ENCODE peak calls at places on chromosomes 1 and 21, in four cellular contexts. H is GM12891, K is K562, M is GM12878. L is an unnamed sample.
A peak's percentile ranks its signal among the peaks of the same experiment; 100 is the strongest.

GRCh38 chr1:165069829-165070228 is 286.7 kb downstream of the LMX1A start:
- DNase-seq in K (no peak), H (no peak), M (no peak), L (no peak)

GRCh38 chr1:12776801-12777557 is 3.4 kb downstream of the PRAMEF12 start:
- DNase-seq in H (no peak), M (no peak), K (no peak), L (no peak)

GRCh38 chr1:108801101-108801500 is 54.6 kb downstream of the STXBP3 start:
- DNase-seq in H (no peak), M (no peak), K (no peak), L (no peak)

GRCh38 chr21:26798856-26799751 is 46.1 kb downstream of the ADAMTS1 start:
- DNase-seq in K (no peak), H (no peak), M (no peak), L (no peak)

GRCh38 chr1:154014154-154014910 is 23.8 kb downstream of the RPS27 start:
- DNase-seq in H (no peak), K (no peak), M (no peak), L (no peak)

GRCh38 chr1:1535989-1536937 is 4.2 kb downstream of the TMEM240 start:
- DNase-seq in K (peak; percentile 43), M (no peak), H (no peak), L (no peak)

GRCh38 chr1:180156201-180156600 is 1.5 kb downstream of the QSOX1 start:
- DNase-seq in M (peak; percentile 15), H (no peak), K (no peak), L (peak; percentile 79)

GRCh38 chr1:223708651-223709268 is 3.6 kb upstream of the CAPN2 start:
- DNase-seq in M (no peak), H (no peak), K (no peak), L (no peak)

GRCh38 chr1:56450004-56450666 is 129.2 kb downstream of the PLPP3 start:
- DNase-seq in H (no peak), K (no peak), M (no peak), L (no peak)

GRCh38 chr21:41895643-41896493 is 16.7 kb upstream of the PRDM15 start:
- DNase-seq in H (peak; percentile 48), K (peak; percentile 67), M (no peak), L (no peak)

GRCh38 chr1:28983509-28984310 is 69.3 kb downstream of the EPB41 start:
- DNase-seq in M (no peak), K (no peak), H (no peak), L (no peak)

GRCh38 chr1:214917081-214917635 is 165.4 kb upstream of the KCNK2 start:
- DNase-seq in K (no peak), H (no peak), M (no peak), L (no peak)

GRCh38 chr1:31769720-31770390 is 5.7 kb upstream of the ADGRB2 start:
- DNase-seq in K (no peak), M (no peak), H (no peak), L (no peak)

GRCh38 chr1:184953600-184954219 is 20.6 kb downstream of the NIBAN1 start:
- DNase-seq in K (no peak), M (no peak), H (no peak), L (no peak)

GRCh38 chr1:145979746-145980435 is 15.4 kb downstream of the POLR3GL start:
- DNase-seq in H (no peak), M (peak; percentile 49), K (no peak), L (no peak)

GRCh38 chr1:60222492-60223369 is 149.2 kb upstream of the C1orf87 start:
- DNase-seq in H (no peak), K (no peak), M (no peak), L (no peak)

GRCh38 chr1:64982134-64982533 is 15.8 kb upstream of the JAK1 start:
- DNase-seq in H (no peak), K (no peak), M (no peak), L (no peak)

GRCh38 chr1:40140211-40140709 is 20.9 kb upstream of the RLF start:
- DNase-seq in H (no peak), K (no peak), M (no peak), L (no peak)

GRCh38 chr1:66696771-66697170 is 55.5 kb upstream of the DYNLT5 start:
- DNase-seq in M (no peak), K (no peak), H (no peak), L (no peak)

GRCh38 chr1:27356628-27357280 is 10.0 kb downstream of the MAP3K6 start:
- DNase-seq in K (peak; percentile 55), M (no peak), H (no peak), L (no peak)

GRCh38 chr1:168086438-168086837 is 50.3 kb downstream of the GPR161 start:
- DNase-seq in H (no peak), K (no peak), M (no peak), L (no peak)

GRCh38 chr1:68010094-68010493 is 40.3 kb downstream of the DIRAS3 start:
- DNase-seq in H (no peak), K (no peak), M (no peak), L (no peak)

GRCh38 chr1:37474051-37474696 is at the start of gene ZC3H12A:
- DNase-seq in K (peak; percentile 99), M (peak; percentile 57), H (peak; percentile 97), L (peak; percentile 84)

GRCh38 chr1:89931950-89932349 is 63.0 kb upstream of the ZNF326 start:
- DNase-seq in M (no peak), K (no peak), H (no peak), L (no peak)

GRCh38 chr1:57874426-57874825 is 450.6 kb upstream of the DAB1 start:
- DNase-seq in M (no peak), K (no peak), H (no peak), L (no peak)

GRCh38 chr1:109282952-109283747 is at the start of gene PSRC1:
- DNase-seq in M (peak; percentile 62), H (peak; percentile 98), K (peak; percentile 99), L (peak; percentile 91)

DNA sequence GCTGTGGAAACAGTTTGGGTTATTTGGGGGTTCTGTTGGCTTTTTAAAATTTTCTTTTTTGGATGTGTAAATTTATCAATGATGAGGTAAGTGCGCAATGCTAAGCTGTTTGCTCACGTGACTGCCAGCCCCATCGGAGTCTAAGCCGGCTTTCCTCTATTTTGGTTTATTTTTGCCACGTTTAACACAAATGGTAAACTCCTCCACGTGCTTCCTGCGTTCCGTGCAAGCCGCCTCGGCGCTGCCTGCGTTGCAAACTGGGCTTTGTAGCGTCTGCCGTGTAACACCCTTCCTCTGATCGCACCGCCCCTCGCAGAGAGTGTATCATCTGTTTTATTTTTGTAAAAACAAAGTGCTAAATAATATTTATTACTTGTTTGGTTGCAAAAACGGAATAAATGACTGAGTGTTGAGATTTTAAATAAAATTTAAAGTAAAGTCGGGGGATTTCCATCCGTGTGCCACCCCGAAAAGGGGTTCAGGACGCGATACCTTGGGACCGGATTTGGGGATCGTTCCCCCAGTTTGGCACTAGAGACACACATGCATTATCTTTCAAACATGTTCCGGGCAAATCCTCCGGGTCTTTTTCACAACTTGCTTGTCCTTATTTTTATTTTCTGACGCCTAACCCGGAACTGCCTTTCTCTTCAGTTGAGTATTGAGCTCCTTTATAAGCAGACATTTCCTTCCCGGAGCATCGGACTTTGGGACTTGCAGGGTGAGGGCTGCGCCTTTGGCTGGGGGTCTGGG is 3.2 kb downstream of the OLIG2 start:
- DNase-seq in K (no peak), H (no peak), M (no peak), L (no peak)
- TF ChIP-seq SPI1 in K (no peak), H (no peak), M (no peak), L (no peak)

GRCh38 chr1:200372095-200372884 is 37.5 kb downstream of the ZNF281 start:
- DNase-seq in K (no peak), H (no peak), M (no peak), L (no peak)
- TF ChIP-seq SPI1 in K (no peak), H (no peak), M (no peak), L (no peak)

GRCh38 chr1:94836891-94837290 is 16.7 kb downstream of the SLC44A3 start:
- DNase-seq in M (no peak), K (no peak), H (no peak), L (no peak)

GRCh38 chr1:94831636-94832035 is 11.5 kb downstream of the SLC44A3 start:
- DNase-seq in M (no peak), H (no peak), K (no peak), L (no peak)

GRCh38 chr1:94827434-94827833 is 7.3 kb downstream of the SLC44A3 start:
- DNase-seq in K (no peak), H (no peak), M (no peak), L (no peak)

GRCh38 chr1:94828251-94828650 is 8.1 kb downstream of the SLC44A3 start:
- DNase-seq in M (no peak), K (no peak), H (no peak), L (no peak)

DNA sequence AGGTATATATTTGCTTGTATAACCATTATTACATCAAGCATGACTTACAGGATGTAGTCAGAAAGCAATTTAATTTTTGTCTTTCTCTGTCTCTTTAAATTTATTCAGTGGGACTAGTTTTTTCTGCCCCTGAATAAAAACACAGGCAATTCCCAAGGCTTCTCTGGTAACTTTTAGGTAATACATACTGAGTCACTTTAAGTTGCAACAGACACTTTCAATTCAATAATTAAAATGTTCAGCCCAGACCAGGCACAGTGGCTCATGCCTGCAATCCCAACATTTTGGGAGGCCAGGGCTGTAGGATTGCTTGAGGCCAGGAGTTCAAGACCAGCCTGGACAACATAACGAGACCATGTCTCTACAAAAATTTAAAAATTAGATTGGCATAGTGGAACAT is 12.3 kb downstream of the SLC44A3 start:
- DNase-seq in H (no peak), K (no peak), M (no peak), L (peak; percentile 25)
- TF ChIP-seq SPI1 in H (no peak), K (no peak), M (no peak), L (no peak)

GRCh38 chr1:160924791-160925651 is 29.6 kb downstream of the ITLN2 start:
- DNase-seq in H (no peak), K (no peak), M (no peak), L (no peak)

GRCh38 chr1:160925652-160926241 is 28.9 kb downstream of the ITLN2 start:
- DNase-seq in K (no peak), H (no peak), M (no peak), L (no peak)
- TF ChIP-seq SPI1 in K (no peak), H (no peak), M (no peak), L (no peak)

GRCh38 chr1:179001451-179001850 is 24.2 kb upstream of the FAM20B start:
- DNase-seq in H (no peak), K (no peak), M (no peak), L (no peak)

GRCh38 chr1:178998295-178998694 is 27.4 kb upstream of the FAM20B start:
- DNase-seq in H (no peak), M (no peak), K (no peak), L (no peak)

GRCh38 chr1:179003474-179004066 is 22.1 kb upstream of the FAM20B start:
- DNase-seq in K (no peak), M (no peak), H (no peak), L (no peak)

GRCh38 chr1:178999061-178999460 is 26.6 kb upstream of the FAM20B start:
- DNase-seq in K (no peak), M (no peak), H (no peak), L (no peak)

DNA sequence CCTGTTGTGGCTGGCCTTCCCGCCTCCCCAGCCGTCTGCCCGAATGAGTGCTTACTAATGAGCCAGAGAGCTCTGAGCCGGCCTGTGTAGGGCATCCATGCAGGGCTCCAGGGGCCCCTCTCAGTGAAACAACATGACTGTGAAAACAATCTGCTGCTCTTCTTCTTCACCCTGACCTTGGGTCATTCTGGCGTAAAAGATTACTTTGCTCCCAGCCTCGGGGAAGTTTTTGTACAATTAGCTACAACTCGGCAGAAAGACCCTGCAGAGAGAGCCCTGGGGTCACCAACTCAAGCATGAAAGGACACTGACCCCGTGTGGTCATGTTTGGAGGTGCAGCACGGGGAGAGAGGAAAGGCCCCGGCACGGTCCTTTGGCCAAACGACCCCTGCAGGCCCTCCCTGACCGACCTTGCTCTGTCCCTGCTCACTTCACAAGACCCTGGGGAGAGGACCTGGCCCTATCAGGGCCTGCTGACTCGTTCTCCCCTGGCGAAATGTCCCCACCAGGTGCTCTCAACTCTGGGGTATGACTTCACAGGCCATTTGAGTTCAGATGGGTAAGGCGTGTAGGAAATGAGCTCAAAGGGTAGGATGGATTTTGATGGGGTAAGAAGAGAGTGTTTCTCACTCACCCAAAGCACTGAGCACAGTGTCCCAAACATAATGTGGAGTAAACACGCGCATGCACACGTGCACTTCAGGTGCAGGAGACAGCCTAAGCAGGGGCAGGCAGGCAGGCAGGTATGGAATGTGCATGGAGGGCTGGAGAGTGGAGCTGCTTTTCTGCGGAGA is 22.9 kb upstream of the FAM20B start:
- DNase-seq in H (peak; percentile 28), K (peak; percentile 83), M (no peak), L (no peak)
- TF ChIP-seq SPI1 in H (no peak), K (no peak), M (no peak), L (no peak)

L was measured in HL-60.